ENCODE peak calls at places on chromosomes 13 and 19, in ten cellular contexts. S, M, V, H, F, R, L, Y, I and P are unnamed samples.

GRCh38 chr13:104140557-104140956 is 1074.3 kb upstream of the SLC10A2 start:
- DNase-seq in F (peak; percentile 53), I (peak; percentile 13), S (no peak), Y (no peak), L (no peak), R (no peak), V (no peak), M (no peak), H (no peak), P (no peak)

GRCh38 chr19:41311072-41311471 is 1.1 kb downstream of the CCDC97 start:
- DNase-seq in M (no peak), S (no peak), L (no peak), F (no peak), I (no peak), H (no peak), Y (no peak), V (no peak), R (no peak), P (no peak)

GRCh38 chr19:1261512-1261862 is 7.6 kb upstream of the CIRBP start:
- DNase-seq in M (peak; percentile 53), S (no peak), R (no peak), I (no peak), L (no peak), V (no peak), F (no peak), H (peak; percentile 88), Y (no peak), P (no peak)

GRCh38 chr19:45340232-45340898 is at the start of gene KLC3:
- DNase-seq in F (no peak), Y (no peak), R (peak; percentile 40), L (no peak), M (no peak), H (peak; percentile 67), I (no peak), V (no peak), S (peak; percentile 49), P (no peak)

GRCh38 chr13:50244913-50245574 is 229.8 kb downstream of the KCNRG start:
- DNase-seq in V (peak; percentile 42), L (no peak), Y (no peak), H (no peak), R (peak; percentile 37), M (peak; percentile 90), S (no peak), I (peak; percentile 66), F (peak; percentile 91), P (no peak)

GRCh38 chr13:47463726-47464125 is 537.3 kb downstream of the SUCLA2 start:
- DNase-seq in R (no peak), H (peak; percentile 12), V (no peak), Y (no peak), L (no peak), S (no peak), M (no peak), I (no peak), F (peak; percentile 43), P (no peak)

GRCh38 chr13:66348745-66349720 is 881.1 kb downstream of the PCDH9 start:
- DNase-seq in F (no peak), S (peak; percentile 81), V (no peak), L (peak; percentile 15), Y (no peak), M (peak; percentile 49), I (no peak), R (no peak), H (no peak), P (no peak)

GRCh38 chr19:39916851-39917396 is 17.5 kb downstream of the FCGBP start:
- DNase-seq in S (no peak), F (no peak), V (no peak), L (no peak), I (no peak), Y (no peak), M (no peak), H (no peak), R (no peak), P (no peak)

GRCh38 chr13:30845297-30846214 is 60.5 kb upstream of the MEDAG start:
- DNase-seq in Y (no peak), I (no peak), F (peak; percentile 34), R (no peak), M (no peak), S (no peak), L (no peak), V (no peak), H (no peak), P (no peak)

GRCh38 chr13:113959198-113959597 is 14.7 kb downstream of the C13orf46 start:
- DNase-seq in Y (no peak), F (peak; percentile 48), S (no peak), L (no peak), M (no peak), H (no peak), I (peak; percentile 32), R (no peak), V (peak; percentile 76), P (no peak)

GRCh38 chr13:66673401-66673800 is 556.7 kb downstream of the PCDH9 start:
- DNase-seq in M (peak; percentile 23), R (no peak), S (no peak), L (no peak), H (no peak), V (no peak), F (peak; percentile 91), Y (no peak), I (peak; percentile 13), P (no peak)

GRCh38 chr13:40077396-40078027 is 422.1 kb downstream of the COG6 start:
- DNase-seq in I (peak; percentile 70), V (no peak), Y (no peak), F (no peak), R (no peak), L (no peak), M (no peak), S (no peak), H (no peak), P (no peak)

GRCh38 chr13:71870036-71870435 is 3.0 kb upstream of the DACH1 start:
- DNase-seq in V (no peak), R (no peak), Y (no peak), I (no peak), M (no peak), L (no peak), F (no peak), S (no peak), H (peak; percentile 23), P (no peak)

GRCh38 chr13:80386592-80386991 is 45.7 kb upstream of the SPRY2 start:
- DNase-seq in H (no peak), Y (no peak), F (no peak), R (no peak), I (no peak), M (no peak), L (no peak), S (no peak), V (no peak), P (no peak)

GRCh38 chr13:36454962-36455361 is 22.7 kb downstream of the CCNA1 start:
- DNase-seq in V (no peak), F (no peak), S (no peak), H (no peak), R (no peak), I (no peak), L (no peak), Y (no peak), M (no peak), P (no peak)

GRCh38 chr19:10292789-10293636 is 3.3 kb downstream of the ICAM5 start:
- DNase-seq in H (peak; percentile 65), R (no peak), L (no peak), F (no peak), I (no peak), M (no peak), Y (no peak), V (no peak), S (no peak), P (no peak)

GRCh38 chr19:2246801-2247361 is 2.2 kb upstream of the AMH start:
- DNase-seq in Y (no peak), I (no peak), M (peak; percentile 58), V (peak; percentile 90), F (peak; percentile 74), H (no peak), L (peak; percentile 62), S (no peak), R (no peak), P (no peak)

GRCh38 chr19:14494910-14495677 is 833 bp downstream of the GIPC1 start:
- DNase-seq in Y (no peak), V (no peak), F (no peak), I (no peak), M (no peak), R (no peak), L (no peak), S (no peak), H (no peak), P (no peak)

GRCh38 chr19:41367848-41368301 is 3.9 kb upstream of the B9D2 start:
- DNase-seq in L (no peak), V (peak; percentile 65), H (no peak), S (no peak), R (no peak), F (peak; percentile 92), M (peak; percentile 77), I (peak; percentile 95), Y (no peak), P (no peak)

GRCh38 chr13:37681295-37682032 is 82.9 kb upstream of the POSTN start:
- DNase-seq in S (no peak), I (no peak), V (no peak), M (no peak), Y (no peak), R (no peak), H (no peak), L (no peak), F (peak; percentile 96), P (no peak)

GRCh38 chr19:53520163-53520546 is 17.8 kb upstream of the ZNF331 start:
- DNase-seq in I (no peak), H (no peak), V (no peak), S (no peak), F (no peak), M (no peak), Y (no peak), L (no peak), R (no peak), P (peak; percentile 22)

GRCh38 chr13:60335531-60335930 is 61.5 kb upstream of the TDRD3 start:
- DNase-seq in I (no peak), Y (no peak), V (no peak), H (peak; percentile 55), R (no peak), F (peak; percentile 30), L (no peak), S (no peak), M (peak; percentile 5), P (no peak)

GRCh38 chr13:43799191-43799590 is 12.4 kb upstream of the ENOX1 start:
- DNase-seq in V (no peak), M (no peak), R (no peak), Y (no peak), F (no peak), H (no peak), S (no peak), I (no peak), L (no peak), P (no peak)

GRCh38 chr13:109273326-109273751 is 513.0 kb downstream of the IRS2 start:
- DNase-seq in M (peak; percentile 39), R (no peak), F (peak; percentile 88), I (peak; percentile 83), L (no peak), V (no peak), S (no peak), H (no peak), Y (no peak), P (no peak)

GRCh38 chr13:38905081-38905480 is 85.5 kb downstream of the STOML3 start:
- DNase-seq in F (no peak), R (no peak), V (no peak), S (no peak), L (no peak), M (no peak), H (no peak), I (no peak), Y (no peak), P (no peak)

GRCh38 chr13:31731923-31732322 is 7.4 kb upstream of the RXFP2 start:
- DNase-seq in R (no peak), F (peak; percentile 30), Y (no peak), M (no peak), V (no peak), H (no peak), S (no peak), L (no peak), I (no peak), P (no peak)

GRCh38 chr19:30391554-30392551 is 19.7 kb downstream of the ZNF536 start:
- DNase-seq in F (no peak), S (no peak), V (peak; percentile 33), H (peak; percentile 71), L (no peak), M (no peak), Y (no peak), R (no peak), I (no peak), P (no peak)

GRCh38 chr13:25088562-25089221 is 7.2 kb upstream of the PABPC3 start:
- DNase-seq in L (no peak), I (no peak), H (no peak), Y (no peak), R (no peak), M (no peak), F (no peak), S (no peak), V (no peak), P (no peak)